ENCODE peak calls at places on chromosomes 6 and 20, in four cellular contexts. S is endodermal cell, C is keratinocyte, M is cardiac muscle cell. I is an unnamed sample.

GRCh38 chr20:3364323-3365013 is 43.0 kb downstream of the DNAAF9 start:
- DNase-seq in M (no peak), C (no peak), S (no peak), I (no peak)

GRCh38 chr6:90000864-90001731 is 106.8 kb downstream of the GJA10 start:
- DNase-seq in C (no peak), M (no peak), S (no peak), I (no peak)

GRCh38 chr6:135521431-135521830 is 23.9 kb upstream of the AHI1 start:
- DNase-seq in C (no peak), M (no peak), S (no peak), I (peak)

GRCh38 chr6:139014945-139015344 is 13.6 kb upstream of the ABRACL start:
- DNase-seq in M (no peak), S (no peak), C (no peak), I (no peak)

GRCh38 chr20:40640667-40641066 is 48.4 kb downstream of the MAFB start:
- DNase-seq in M (no peak), S (no peak), C (no peak), I (no peak)

GRCh38 chr6:70864404-70864803 is 92.5 kb downstream of the B3GAT2 start:
- DNase-seq in S (no peak), M (no peak), C (no peak), I (no peak)

GRCh38 chr6:33414592-33415271 is 3.2 kb downstream of the CUTA start:
- DNase-seq in M (no peak), S (peak), C (no peak), I (no peak)

GRCh38 chr6:136341367-136341766 is 51.7 kb upstream of the BCLAF1 start:
- DNase-seq in C (no peak), S (no peak), M (no peak), I (no peak)

GRCh38 chr6:143064996-143065683 is 4.5 kb downstream of the AIG1 start:
- DNase-seq in M (no peak), C (no peak), S (no peak), I (no peak)

GRCh38 chr20:32943490-32944052 is 60.7 kb downstream of the SUN5 start:
- DNase-seq in M (no peak), C (no peak), S (no peak), I (no peak)

GRCh38 chr6:34979218-34979617 is 90.2 kb downstream of the ANKS1A start:
- DNase-seq in S (no peak), C (no peak), M (no peak), I (no peak)

GRCh38 chr6:431504-431903 is 40.0 kb downstream of the IRF4 start:
- DNase-seq in M (no peak), C (no peak), S (no peak), I (no peak)

GRCh38 chr6:25172819-25173218 is 106.4 kb upstream of the CARMIL1 start:
- DNase-seq in C (peak), M (no peak), S (no peak), I (peak)

GRCh38 chr6:169189686-169190085 is 64.0 kb downstream of the THBS2 start:
- DNase-seq in S (no peak), M (no peak), C (no peak), I (no peak)

GRCh38 chr20:41001497-41001896 is 27.1 kb upstream of the TOP1 start:
- DNase-seq in S (no peak), M (no peak), C (no peak), I (no peak)

GRCh38 chr6:24936641-24937317 is 1.0 kb upstream of the RIPOR2 start:
- DNase-seq in M (no peak), S (no peak), C (no peak), I (no peak)

GRCh38 chr6:16267428-16268263 is 29.3 kb downstream of the GMPR start:
- DNase-seq in S (no peak), M (no peak), C (no peak), I (no peak)

GRCh38 chr20:46027245-46027853 is 1.7 kb upstream of the SLC12A5 start:
- DNase-seq in M (peak), S (peak), C (no peak), I (peak)

GRCh38 chr6:96762599-96762998 is 74.7 kb downstream of the GPR63 start:
- DNase-seq in M (no peak), S (no peak), C (no peak), I (no peak)

GRCh38 chr20:17500271-17500670 is 30.9 kb downstream of the BFSP1 start:
- DNase-seq in S (peak), C (no peak), M (no peak), I (no peak)

GRCh38 chr6:111478749-111479148 is 4.3 kb downstream of the REV3L start:
- DNase-seq in S (peak), M (no peak), C (no peak), I (no peak)

GRCh38 chr6:26232950-26233607 is 131.9 kb upstream of the BTN3A2 start:
- DNase-seq in C (no peak), S (peak), M (no peak), I (no peak)

GRCh38 chr20:50692553-50692933 is 1.2 kb upstream of the RIPOR3 start:
- DNase-seq in M (no peak), S (no peak), C (no peak), I (no peak)

GRCh38 chr20:50690979-50691584 is at the start of gene RIPOR3:
- DNase-seq in C (no peak), M (peak), S (peak), I (no peak)

GRCh38 chr20:50691585-50692552 is 527 bp upstream of the RIPOR3 start:
- DNase-seq in M (peak), C (peak), S (peak), I (no peak)

GRCh38 chr20:50689864-50690263 is 1.5 kb downstream of the RIPOR3 start:
- DNase-seq in M (no peak), S (no peak), C (no peak), I (no peak)

DNA sequence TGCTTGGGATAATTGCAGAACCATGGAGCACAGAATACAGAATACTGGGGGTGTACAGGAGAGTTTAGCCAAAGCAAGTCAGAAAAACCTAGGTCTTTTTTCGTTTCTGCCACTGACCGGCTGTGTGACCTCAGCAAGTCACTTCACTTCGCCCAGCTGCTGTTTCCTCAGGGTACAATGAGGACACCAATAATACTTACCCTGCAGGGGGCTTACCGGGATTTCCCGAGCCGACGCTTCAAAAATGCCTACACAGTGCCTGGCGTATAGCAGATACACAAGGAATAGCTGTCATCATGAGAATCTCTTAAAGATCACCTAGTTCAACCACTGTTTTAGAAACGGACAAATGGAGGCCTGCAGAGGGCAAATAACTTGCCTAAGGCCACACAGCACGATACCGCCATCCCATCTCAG is 772 bp downstream of the RIPOR3 start:
- DNase-seq in M (no peak), S (no peak), C (no peak), I (no peak)
- H3K4me3 ChIP-seq in M (no peak), S (peak), C (no peak), I (peak)

GRCh38 chr6:43768983-43769525 is 957 bp upstream of the VEGFA start:
- DNase-seq in C (no peak), S (no peak), M (no peak), I (peak)
- H3K4me3 ChIP-seq in C (no peak), S (no peak), M (no peak), I (no peak)

DNA sequence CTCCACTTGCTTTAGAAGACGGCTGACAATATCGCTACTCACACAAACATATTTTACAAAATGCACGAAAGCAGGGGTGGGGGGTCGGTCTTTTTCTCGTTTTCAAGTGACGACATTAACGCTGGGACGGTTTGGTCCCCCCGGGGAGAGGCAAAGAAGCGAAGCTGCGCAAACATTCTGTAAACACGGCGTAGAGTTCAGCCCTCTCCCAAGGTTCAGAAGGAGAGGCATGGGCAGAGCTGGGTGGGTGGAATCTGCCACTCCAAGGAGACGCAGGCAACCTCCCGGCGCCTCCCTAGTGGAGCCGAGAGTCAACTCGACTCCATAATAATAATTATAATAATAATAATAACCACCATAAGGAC is 2.4 kb downstream of the NKX2-2 start:
- DNase-seq in C (no peak), S (peak), M (no peak), I (no peak)
- H3K4me3 ChIP-seq in C (no peak), S (no peak), M (no peak), I (no peak)

GRCh38 chr6:107991939-107992560 is 34.0 kb upstream of the SEC63 start:
- DNase-seq in M (no peak), S (no peak), C (peak), I (no peak)

GRCh38 chr6:107988570-107988969 is 30.6 kb upstream of the SEC63 start:
- DNase-seq in C (no peak), S (no peak), M (no peak), I (no peak)

GRCh38 chr6:107987805-107988204 is 29.8 kb upstream of the SEC63 start:
- DNase-seq in C (no peak), S (peak), M (no peak), I (no peak)

GRCh38 chr6:107991061-107991460 is 33.1 kb upstream of the SEC63 start:
- DNase-seq in S (no peak), C (no peak), M (no peak), I (no peak)

GRCh38 chr6:107989166-107990094 is 31.4 kb upstream of the SEC63 start:
- DNase-seq in C (no peak), M (no peak), S (no peak), I (no peak)
- H3K4me3 ChIP-seq in C (no peak), M (no peak), S (no peak), I (no peak)